ENCODE peak calls at places on chromosomes 2 and 18, in ten cellular contexts. P is adrenal gland, L is A549, J is dorsolateral prefrontal cortex, R is cardiac muscle cell, G is A673, T is Peyer's patch, E is iPS DF 6.9, D is mammary epithelial cell, I is uterus. C is an unnamed sample.

GRCh38 chr18:46622999-46623398 is 34.0 kb downstream of the LOXHD1 start:
- DNase-seq in P (no peak), L (peak; percentile 11), J (no peak), R (no peak), G (peak; percentile 60), T (no peak), E (no peak), D (peak; percentile 16), I (no peak), C (no peak)

GRCh38 chr2:19835818-19836281 is 65.9 kb downstream of the TTC32 start:
- DNase-seq in P (no peak), L (no peak), J (no peak), R (no peak), G (no peak), T (no peak), E (no peak), D (no peak), I (no peak), C (no peak)

GRCh38 chr2:177258059-177258458 is 6.5 kb downstream of the NFE2L2 start:
- DNase-seq in P (no peak), L (no peak), J (no peak), R (no peak), G (no peak), T (no peak), E (no peak), D (no peak), I (no peak), C (no peak)

GRCh38 chr2:172438741-172439508 is 11.5 kb downstream of the ITGA6 start:
- DNase-seq in P (no peak), L (peak; percentile 74), J (no peak), R (no peak), G (peak; percentile 95), T (peak; percentile 75), E (no peak), D (peak; percentile 73), I (no peak), C (no peak)

GRCh38 chr2:60589093-60589492 is 35.6 kb upstream of the BCL11A start:
- DNase-seq in P (no peak), L (no peak), J (no peak), R (no peak), G (no peak), T (no peak), E (no peak), D (no peak), I (no peak), C (no peak)

GRCh38 chr2:100744589-100744988 is 75.3 kb upstream of the NPAS2 start:
- DNase-seq in P (no peak), L (no peak), J (no peak), R (no peak), G (no peak), T (peak; percentile 56), E (no peak), D (peak; percentile 60), I (no peak), C (no peak)

GRCh38 chr2:157685572-157685971 is 56.9 kb upstream of the ACVR1C start:
- DNase-seq in P (no peak), L (no peak), J (no peak), R (peak; percentile 17), G (no peak), T (no peak), E (no peak), D (no peak), I (no peak), C (no peak)

GRCh38 chr2:95356821-95357700 is 45.4 kb upstream of the FAHD2A start:
- DNase-seq in P (peak; percentile 12), L (no peak), J (no peak), R (no peak), G (no peak), T (peak; percentile 29), E (no peak), D (no peak), I (peak; percentile 4), C (no peak)

GRCh38 chr2:52269696-52270485 is 1238.0 kb upstream of the NRXN1 start:
- DNase-seq in P (no peak), L (no peak), J (no peak), R (no peak), G (no peak), T (no peak), E (no peak), D (peak; percentile 45), I (no peak), C (no peak)

GRCh38 chr2:187478719-187479118 is 30.7 kb upstream of the CALCRL start:
- DNase-seq in P (no peak), L (no peak), J (no peak), R (no peak), G (no peak), T (no peak), E (no peak), D (no peak), I (no peak), C (no peak)

GRCh38 chr2:208311954-208312353 is 45.9 kb downstream of the PIKFYVE start:
- DNase-seq in P (no peak), L (no peak), J (no peak), R (no peak), G (peak; percentile 7), T (no peak), E (no peak), D (peak; percentile 5), I (no peak), C (no peak)

GRCh38 chr2:72759755-72760154 is 66.1 kb downstream of the EXOC6B start:
- DNase-seq in P (peak; percentile 49), L (no peak), J (no peak), R (no peak), G (no peak), T (no peak), E (no peak), D (no peak), I (no peak), C (no peak)

DNA sequence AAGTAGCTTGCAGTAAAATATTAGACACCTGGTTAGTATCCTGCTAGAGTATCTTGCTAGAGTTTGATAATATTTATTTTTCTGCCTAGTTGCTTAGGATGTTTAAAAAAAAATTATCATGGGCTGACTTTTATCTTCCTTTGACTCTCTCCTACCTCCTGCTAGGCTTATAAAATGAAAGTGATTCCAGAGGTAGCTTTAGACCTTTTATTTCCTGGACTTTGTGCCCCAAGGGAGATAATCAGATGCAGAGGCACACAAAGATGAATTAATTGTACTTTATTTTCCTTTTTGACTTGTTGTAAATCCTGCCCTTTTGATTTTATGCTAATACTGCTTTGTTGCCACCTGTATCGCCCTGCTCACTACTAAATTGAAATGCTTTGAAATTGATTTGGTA is 130.7 kb downstream of the WDSUB1 start:
- DNase-seq in P (no peak), L (no peak), J (no peak), R (no peak), G (peak; percentile 11), T (no peak), E (no peak), D (no peak), I (no peak), C (no peak)
- H3K4me3 ChIP-seq in P (no peak overlapping the region), L (no peak overlapping the region), J (no peak overlapping the region), R (no peak overlapping the region), G (no peak overlapping the region), T (peak overlapping the region; percentile 16), E (no peak overlapping the region), D (peak overlapping the region; percentile 2), I (no peak overlapping the region), C (no peak overlapping the region)

GRCh38 chr2:205650931-205651330 is 31.4 kb upstream of the NRP2 start:
- DNase-seq in P (no peak), L (no peak), J (no peak), R (no peak), G (no peak), T (no peak), E (no peak), D (no peak), I (no peak), C (no peak)
- H3K4me3 ChIP-seq in P (no peak overlapping the region), L (no peak overlapping the region), J (no peak overlapping the region), R (no peak overlapping the region), G (no peak overlapping the region), T (no peak overlapping the region), E (no peak overlapping the region), D (no peak overlapping the region), I (no peak overlapping the region), C (no peak overlapping the region)

GRCh38 chr2:119758881-119759450 is 756 bp upstream of the PTPN4 start:
- DNase-seq in P (no peak), L (no peak), J (no peak), R (no peak), G (no peak), T (no peak), E (no peak), D (no peak), I (no peak), C (peak; percentile 58)

GRCh38 chr2:119759451-119760236 is at the start of gene PTPN4:
- DNase-seq in P (peak; percentile 97), L (peak; percentile 99), J (peak; percentile 94), R (peak; percentile 99), G (peak; percentile 99), T (peak; percentile 99), E (peak; percentile 96), D (peak; percentile 99), I (peak; percentile 96), C (peak; percentile 99)

GRCh38 chr2:119760237-119760807 is 600 bp downstream of the PTPN4 start:
- DNase-seq in P (peak; percentile 46), L (no peak), J (peak; percentile 50), R (no peak), G (peak; percentile 49), T (peak; percentile 75), E (no peak), D (no peak), I (peak; percentile 34), C (peak; percentile 60)

GRCh38 chr2:119764832-119765231 is 5.1 kb downstream of the PTPN4 start:
- DNase-seq in P (no peak), L (no peak), J (no peak), R (no peak), G (no peak), T (no peak), E (no peak), D (peak; percentile 13), I (no peak), C (no peak)

DNA sequence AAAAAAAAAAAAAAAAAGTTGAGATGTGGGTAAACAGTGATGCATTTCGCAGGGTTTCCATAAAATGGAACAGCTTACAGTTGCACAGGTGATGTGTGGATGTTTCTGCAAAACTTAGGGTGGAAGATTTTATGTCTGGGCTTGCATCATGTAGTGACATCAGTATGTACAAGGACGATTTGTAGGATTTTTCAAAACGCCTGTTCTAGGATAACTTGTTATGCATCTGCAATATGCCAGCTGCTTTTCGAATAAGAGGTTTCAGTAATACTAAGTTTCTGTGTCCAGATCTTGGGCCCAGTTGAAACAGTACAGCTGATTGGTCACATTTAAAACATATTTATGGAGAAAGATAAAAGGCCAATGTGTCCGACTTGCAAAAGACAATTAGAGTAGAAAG is 1.2 kb downstream of the PTPN4 start:
- DNase-seq in P (no peak), L (no peak), J (no peak), R (no peak), G (peak; percentile 36), T (no peak), E (no peak), D (peak; percentile 53), I (no peak), C (no peak)
- H3K4me3 ChIP-seq in P (peak overlapping the region; percentile 85), L (peak overlapping the region; percentile 66), J (peak overlapping the region; percentile 94), R (peak overlapping the region; percentile 78), G (peak overlapping the region; percentile 84), T (peak overlapping the region; percentile 84), E (peak overlapping the region; percentile 60), D (peak overlapping the region; percentile 85), I (peak overlapping the region; percentile 97), C (peak overlapping the region; percentile 83)

DNA sequence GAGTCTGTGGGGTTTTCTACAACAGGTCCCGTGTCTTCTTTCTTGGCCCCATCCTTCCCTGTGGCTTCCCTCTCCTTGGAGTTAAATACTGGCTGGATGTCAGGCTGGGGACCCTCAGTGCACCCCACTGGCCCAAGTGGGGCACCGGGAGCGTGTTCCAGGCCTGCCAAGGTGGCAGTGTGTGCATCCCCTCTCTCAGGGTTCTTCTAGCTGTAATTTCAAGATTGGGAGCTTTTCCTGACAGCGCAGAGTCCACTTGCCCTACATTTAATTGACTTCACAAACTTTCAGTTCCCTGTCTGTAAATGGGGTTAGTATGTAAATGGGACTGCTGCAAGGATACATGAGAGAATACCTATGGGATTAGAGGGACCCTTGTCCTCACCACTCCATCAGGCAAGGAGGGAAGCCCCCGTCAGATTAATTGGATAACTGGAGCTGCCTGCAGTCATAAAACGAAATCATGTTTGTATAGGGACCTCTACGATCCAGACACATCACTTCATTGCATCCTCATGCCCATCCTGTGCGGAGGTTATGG is 66.6 kb downstream of the IL1R2 start:
- DNase-seq in P (no peak), L (no peak), J (no peak), R (no peak), G (no peak), T (no peak), E (no peak), D (no peak), I (no peak), C (no peak)
- H3K4me3 ChIP-seq in P (no peak overlapping the region), L (no peak overlapping the region), J (no peak overlapping the region), R (no peak overlapping the region), G (no peak overlapping the region), T (no peak overlapping the region), E (no peak overlapping the region), D (no peak overlapping the region), I (no peak overlapping the region), C (no peak overlapping the region)

C was measured in GM23338.